ENCODE peak calls at places on chromosomes 2 and 18, in six cellular contexts. P, I, O, U, A and L are unnamed samples.
A peak's percentile ranks its signal among the peaks of the same experiment; 100 is the strongest.

GRCh38 chr2:229488232-229488631 is 217.1 kb upstream of the PID1 start:
- DNase-seq in P (no peak), A (no peak), U (no peak), O (no peak), I (no peak), L (no peak)

GRCh38 chr18:54822872-54823845 is 5.1 kb upstream of the RAB27B start:
- DNase-seq in I (no peak), P (peak; percentile 98), O (peak; percentile 87), A (peak; percentile 96), U (no peak), L (peak; percentile 84)

GRCh38 chr2:42464631-42465030 is 29.2 kb downstream of the KCNG3 start:
- DNase-seq in U (no peak), I (no peak), O (no peak), A (no peak), P (no peak), L (no peak)

GRCh38 chr18:49250819-49251388 is 209.5 kb downstream of the DYM start:
- DNase-seq in I (no peak), A (no peak), O (peak; percentile 12), U (no peak), P (peak; percentile 56), L (no peak)

GRCh38 chr2:141379965-141380624 is 750.7 kb downstream of the LRP1B start:
- DNase-seq in I (no peak), A (no peak), P (no peak), O (no peak), U (no peak), L (no peak)

GRCh38 chr2:60553496-60553991 is at the start of gene BCL11A:
- DNase-seq in P (peak; percentile 63), O (peak; percentile 77), A (peak; percentile 39), U (peak; percentile 68), I (peak; percentile 83), L (peak; percentile 61)

GRCh38 chr2:62197017-62197586 is 1.2 kb downstream of the B3GNT2 start:
- DNase-seq in P (no peak), I (peak; percentile 45), A (no peak), O (peak; percentile 17), U (peak; percentile 57), L (no peak)

GRCh38 chr18:79513381-79514081 is 117.8 kb downstream of the NFATC1 start:
- DNase-seq in P (no peak), U (no peak), I (peak; percentile 12), A (no peak), O (no peak), L (no peak)

GRCh38 chr2:164478205-164478604 is 143.1 kb downstream of the GRB14 start:
- DNase-seq in A (no peak), I (no peak), P (no peak), U (no peak), O (no peak), L (no peak)

GRCh38 chr2:135991861-135992260 is 6.4 kb upstream of the DARS1 start:
- DNase-seq in P (no peak), A (no peak), U (no peak), O (peak; percentile 22), I (no peak), L (no peak)

GRCh38 chr18:49726564-49726963 is 86.8 kb downstream of the ACAA2 start:
- DNase-seq in I (no peak), A (no peak), U (no peak), O (no peak), P (no peak), L (no peak)

GRCh38 chr2:42829556-42830510 is 37.5 kb upstream of the HAAO start:
- DNase-seq in A (no peak), P (no peak), U (no peak), I (no peak), O (peak; percentile 28), L (no peak)

GRCh38 chr2:130791617-130791939 is 36.2 kb downstream of the AMER3 start:
- DNase-seq in I (no peak), A (no peak), P (no peak), U (no peak), O (no peak), L (no peak)

GRCh38 chr2:210072922-210073509 is 70.6 kb downstream of the RPE start:
- DNase-seq in I (no peak), U (no peak), O (peak; percentile 62), P (peak; percentile 75), A (peak; percentile 5), L (no peak)

GRCh38 chr2:60437080-60437765 is 116.2 kb downstream of the BCL11A start:
- DNase-seq in U (no peak), I (no peak), O (no peak), A (no peak), P (no peak), L (no peak)

GRCh38 chr2:135149251-135149650 is 97.2 kb downstream of the RAB3GAP1 start:
- DNase-seq in O (peak; percentile 20), P (peak; percentile 58), U (no peak), I (no peak), A (peak; percentile 5), L (peak; percentile 17)

GRCh38 chr2:176395273-176395854 is 126.1 kb downstream of the MTX2 start:
- DNase-seq in U (no peak), P (no peak), O (peak; percentile 72), A (no peak), I (no peak), L (no peak)

GRCh38 chr2:214574077-214574775 is 163.4 kb downstream of the VWC2L start:
- DNase-seq in A (no peak), U (no peak), P (no peak), I (no peak), O (no peak), L (no peak)

GRCh38 chr18:26768388-26768787 is 97.1 kb downstream of the AQP4 start:
- DNase-seq in P (no peak), A (no peak), I (no peak), O (no peak), U (no peak), L (no peak)

GRCh38 chr2:61158356-61158944 is 3.5 kb upstream of the C2orf74 start:
- DNase-seq in I (no peak), A (no peak), U (no peak), P (no peak), O (no peak), L (no peak)

GRCh38 chr2:96116424-96116878 is at the start of gene ADRA2B:
- DNase-seq in A (no peak), U (peak; percentile 82), P (no peak), I (peak; percentile 88), O (peak; percentile 52), L (no peak)

DNA sequence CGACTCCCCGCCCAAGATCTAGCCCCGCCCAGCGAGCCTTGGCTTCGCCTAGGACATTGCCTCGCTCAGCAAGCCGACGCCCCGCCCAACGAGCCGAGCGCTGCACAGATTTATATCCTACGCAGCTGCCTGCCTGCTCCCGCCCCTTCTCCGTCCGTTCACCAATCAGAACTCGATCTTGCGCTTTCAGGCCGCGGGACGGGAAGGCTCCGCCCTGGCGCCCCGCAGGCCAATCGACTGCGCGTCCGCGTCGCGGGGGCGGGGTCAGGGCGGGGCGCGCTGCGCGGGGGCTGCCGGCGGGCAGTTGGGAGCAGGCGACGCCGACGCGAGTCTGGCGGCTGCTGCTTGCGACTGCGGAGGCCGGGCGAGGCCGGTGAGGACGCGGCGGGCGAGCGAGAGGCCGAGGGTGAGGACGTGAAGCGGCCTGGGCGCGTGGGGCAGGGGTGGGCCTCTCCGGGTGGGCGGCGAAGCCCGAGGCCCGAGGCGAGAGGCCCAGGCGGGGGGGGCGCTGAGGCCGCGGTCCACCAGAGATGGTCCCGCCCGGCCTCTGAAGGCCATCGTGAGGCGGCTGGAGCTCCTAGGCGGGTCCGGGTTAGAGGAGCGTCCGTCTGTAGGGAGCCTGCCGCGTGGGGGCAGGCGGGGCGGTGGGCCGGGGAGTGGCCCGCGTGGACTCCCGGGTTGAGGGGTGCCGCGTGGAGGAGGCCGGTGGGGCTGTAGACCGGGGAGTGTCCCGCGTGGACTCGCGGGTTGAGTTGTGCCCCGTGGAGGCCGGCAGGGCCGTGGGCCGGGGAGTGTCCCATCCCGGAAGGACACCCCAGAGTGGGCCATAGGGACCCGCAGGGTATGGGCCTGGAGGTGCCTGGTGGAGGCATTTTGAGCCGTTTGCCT is at the start of gene FARP2:
- DNase-seq in O (peak; percentile 95), A (peak; percentile 91), U (peak; percentile 100), P (peak; percentile 99), I (peak; percentile 100), L (peak; percentile 89)
- H3K4me3 ChIP-seq in O (peak within 1 kb of the TSS; percentile 98), A (peak within 1 kb of the TSS; percentile 92), U (peak within 1 kb of the TSS; percentile 72), P (peak within 1 kb of the TSS; percentile 82), I (peak within 1 kb of the TSS; percentile 92), L (peak within 1 kb of the TSS; percentile 84)

GRCh38 chr18:8703181-8703638 is 2.1 kb upstream of the MTCL1 start:
- DNase-seq in I (no peak), A (no peak), O (no peak), U (no peak), P (no peak), L (no peak)

GRCh38 chr18:8702668-8703067 is 2.7 kb upstream of the MTCL1 start:
- DNase-seq in P (no peak), U (no peak), O (no peak), I (no peak), A (no peak), L (no peak)

GRCh38 chr18:8705280-8705940 is at the start of gene MTCL1:
- DNase-seq in P (peak; percentile 61), I (no peak), U (peak; percentile 53), A (no peak), O (peak; percentile 57), L (no peak)

GRCh38 chr18:8704361-8705279 is 736 bp upstream of the MTCL1 start:
- DNase-seq in P (peak; percentile 83), O (peak; percentile 90), A (peak; percentile 62), U (peak; percentile 90), I (peak; percentile 89), L (peak; percentile 76)

GRCh38 chr18:8703781-8704301 is 1.5 kb upstream of the MTCL1 start:
- DNase-seq in A (no peak), U (no peak), P (no peak), O (no peak), I (no peak), L (no peak)
- H3K4me3 ChIP-seq in A (no peak overlapping the region), U (peak overlapping the region; percentile 68), P (no peak overlapping the region), O (peak overlapping the region; percentile 75), I (peak overlapping the region; percentile 55), L (peak overlapping the region; percentile 55)

DNA sequence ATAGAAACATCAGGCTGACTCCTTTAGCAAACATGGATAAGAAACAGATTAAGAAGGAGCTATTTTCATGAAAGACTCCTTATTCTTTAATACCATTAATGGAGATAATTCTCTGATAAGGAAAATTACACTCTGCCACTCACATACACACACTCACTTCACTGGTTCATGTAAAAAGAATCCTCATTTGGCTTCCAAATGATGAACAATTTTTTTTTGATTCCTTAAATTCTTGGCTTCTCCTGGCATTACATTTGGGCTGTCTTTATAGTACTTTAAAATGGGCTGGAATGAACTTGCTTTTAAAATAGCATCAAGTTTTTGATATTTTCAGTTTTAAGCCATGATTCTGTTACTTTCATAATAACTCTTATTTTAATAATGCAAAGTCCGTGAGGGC is 328.6 kb downstream of the SLC8A1 start:
- DNase-seq in O (no peak), P (no peak), I (no peak), U (no peak), A (peak; percentile 29), L (no peak)
- H3K4me3 ChIP-seq in O (no peak overlapping the region), P (no peak overlapping the region), I (no peak overlapping the region), U (no peak overlapping the region), A (no peak overlapping the region), L (no peak overlapping the region)

GRCh38 chr2:54634564-54635511 is 88.6 kb upstream of the EML6 start:
- DNase-seq in P (peak; percentile 97), I (no peak), O (no peak), A (no peak), U (no peak), L (no peak)
- H3K4me3 ChIP-seq in P (no peak overlapping the region), I (no peak overlapping the region), O (no peak overlapping the region), A (no peak overlapping the region), U (peak overlapping the region; percentile 10), L (peak overlapping the region; percentile 32)

DNA sequence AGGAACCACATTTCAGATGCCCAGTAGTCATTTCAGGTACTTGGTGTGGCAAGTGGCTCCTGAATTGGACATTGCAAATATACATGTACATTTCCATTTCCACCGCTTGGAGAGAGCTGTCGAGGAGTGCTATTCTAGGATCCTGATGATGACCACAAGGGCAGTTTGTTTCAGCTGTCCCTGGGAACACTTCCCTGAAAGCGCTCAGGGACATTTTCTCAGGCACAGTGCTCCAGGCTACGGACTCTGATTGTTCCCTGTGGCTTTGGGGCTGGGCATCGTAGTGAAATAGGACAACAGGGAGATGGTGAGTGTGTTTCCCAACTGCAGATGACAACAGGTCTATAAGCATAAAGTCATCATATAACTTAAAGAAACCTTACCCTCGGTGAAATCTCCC is 3.1 kb downstream of the DBI start:
- DNase-seq in A (no peak), U (no peak), I (no peak), O (no peak), P (no peak), L (no peak)
- H3K4me3 ChIP-seq in A (no peak overlapping the region), U (no peak overlapping the region), I (no peak overlapping the region), O (no peak overlapping the region), P (no peak overlapping the region), L (no peak overlapping the region)